ENCODE peak calls at places on chromosomes 11 and 22, in four cellular contexts. G, M, X and A are unnamed samples.

GRCh38 chr11:114084414-114084813 is 24.9 kb downstream of the ZBTB16 start:
- DNase-seq in M (no peak), X (peak), G (no peak), A (no peak)

GRCh38 chr11:28100665-28101064 is 7.3 kb downstream of the KIF18A start:
- DNase-seq in M (no peak), X (no peak), G (no peak), A (no peak)

GRCh38 chr11:94028436-94028835 is 7.3 kb downstream of the HEPHL1 start:
- DNase-seq in X (no peak), M (no peak), G (peak), A (peak)

GRCh38 chr22:17065433-17065832 is 19.4 kb upstream of the IL17RA start:
- DNase-seq in X (no peak), M (no peak), G (no peak), A (no peak)

GRCh38 chr11:36186340-36186739 is 102.9 kb downstream of the COMMD9 start:
- DNase-seq in G (peak), M (no peak), X (no peak), A (no peak)

GRCh38 chr11:36292311-36292722 is 3.1 kb upstream of the COMMD9 start:
- DNase-seq in X (no peak), M (no peak), G (no peak), A (peak)

GRCh38 chr11:117188620-117189081 is 10.1 kb downstream of the SIDT2 start:
- DNase-seq in X (no peak), M (no peak), G (no peak), A (no peak)

GRCh38 chr22:45226681-45227186 is 14.0 kb downstream of the KIAA0930 start:
- DNase-seq in X (no peak), M (no peak), G (no peak), A (peak)

GRCh38 chr11:43830928-43831440 is 49.6 kb upstream of the ALKBH3 start:
- DNase-seq in M (peak), X (peak), G (peak), A (peak)

GRCh38 chr11:9719949-9720646 is 56.2 kb downstream of the SWAP70 start:
- DNase-seq in M (no peak), X (no peak), G (no peak), A (no peak)

GRCh38 chr22:21919526-21920307 is 32.9 kb downstream of the PPM1F start:
- DNase-seq in M (no peak), X (no peak), G (no peak), A (no peak)

GRCh38 chr11:76605338-76606074 is 65.0 kb downstream of the LRRC32 start:
- DNase-seq in G (no peak), X (no peak), M (no peak), A (no peak)

GRCh38 chr11:88886796-88887195 is 179.0 kb downstream of the GRM5 start:
- DNase-seq in M (peak), X (no peak), G (no peak), A (peak)

GRCh38 chr11:133753150-133753549 is 92.2 kb downstream of the SPATA19 start:
- DNase-seq in X (no peak), G (no peak), M (no peak), A (no peak)

GRCh38 chr22:45335021-45335818 is 25.5 kb downstream of the FAM118A start:
- DNase-seq in X (no peak), G (no peak), M (no peak), A (no peak)

GRCh38 chr11:5620606-5621521 is 3.9 kb upstream of the TRIM34 start:
- DNase-seq in M (no peak), X (peak), G (peak), A (peak)

GRCh38 chr11:11472096-11472495 is 119.0 kb upstream of the CSNK2A3 start:
- DNase-seq in X (no peak), M (no peak), G (no peak), A (no peak)

GRCh38 chr22:35648066-35649025 is at the start of gene APOL6:
- DNase-seq in M (peak), G (no peak), X (no peak), A (peak)

GRCh38 chr11:133930767-133931448 is 25.9 kb downstream of the IGSF9B start:
- DNase-seq in G (no peak), X (no peak), M (no peak), A (no peak)

GRCh38 chr22:44291265-44292006 is 21.3 kb downstream of the SHISAL1 start:
- DNase-seq in M (no peak), G (no peak), X (no peak), A (no peak)

GRCh38 chr11:47177229-47177845 is 658 bp upstream of the ARFGAP2 start:
- DNase-seq in X (peak), G (peak), M (peak), A (peak)

GRCh38 chr11:77473001-77473800 is 693 bp downstream of the PAK1 start:
- DNase-seq in X (peak), M (peak), G (no peak), A (peak)

DNA sequence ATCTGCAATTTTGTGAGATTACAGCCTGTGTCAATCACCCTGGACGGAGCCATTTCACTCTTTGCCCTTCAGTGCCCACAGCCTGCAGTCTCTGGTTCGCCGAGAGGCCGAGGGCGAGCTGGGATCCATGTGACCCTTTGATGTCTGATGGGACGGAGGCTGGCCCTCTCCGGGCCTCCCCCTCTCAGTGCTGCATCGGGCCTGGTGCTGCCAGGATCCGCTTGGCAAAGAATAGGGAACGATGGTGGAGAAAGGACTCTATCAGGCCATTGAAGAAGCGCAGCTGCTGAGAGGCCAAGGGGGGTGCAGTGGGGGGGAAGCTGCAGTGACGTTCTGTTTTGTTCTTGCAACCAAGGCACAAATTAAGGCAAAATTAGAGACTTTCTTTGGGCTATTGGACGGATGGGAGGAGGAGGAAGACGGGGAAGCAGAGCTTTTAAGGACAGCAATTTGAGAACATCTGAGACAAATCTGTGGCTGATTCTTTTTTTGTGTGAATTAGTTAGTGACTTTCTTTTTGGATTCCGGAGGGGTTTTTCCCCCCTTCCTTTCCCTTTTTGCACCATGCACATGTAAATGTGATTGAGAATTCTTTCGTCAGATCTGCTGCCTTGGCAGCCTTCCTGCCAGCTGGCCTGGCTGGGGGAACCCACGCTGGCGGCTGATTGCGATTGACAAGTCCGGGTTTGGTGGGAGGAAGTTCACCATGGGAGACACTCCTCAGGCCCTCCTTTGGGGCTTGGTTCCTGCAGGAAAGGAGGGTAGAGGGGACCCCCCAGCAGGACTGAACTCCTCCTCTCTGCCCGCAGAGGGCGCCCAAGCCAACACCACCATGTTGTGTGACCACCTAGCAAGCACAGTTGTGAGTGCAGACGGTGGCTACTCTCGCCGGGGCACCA is 214.5 kb downstream of the NTM start:
- DNase-seq in X (no peak), G (no peak), M (no peak), A (no peak)
- TF ChIP-seq CTCF in X (no peak), G (peak), M (no peak), A (no peak)

DNA sequence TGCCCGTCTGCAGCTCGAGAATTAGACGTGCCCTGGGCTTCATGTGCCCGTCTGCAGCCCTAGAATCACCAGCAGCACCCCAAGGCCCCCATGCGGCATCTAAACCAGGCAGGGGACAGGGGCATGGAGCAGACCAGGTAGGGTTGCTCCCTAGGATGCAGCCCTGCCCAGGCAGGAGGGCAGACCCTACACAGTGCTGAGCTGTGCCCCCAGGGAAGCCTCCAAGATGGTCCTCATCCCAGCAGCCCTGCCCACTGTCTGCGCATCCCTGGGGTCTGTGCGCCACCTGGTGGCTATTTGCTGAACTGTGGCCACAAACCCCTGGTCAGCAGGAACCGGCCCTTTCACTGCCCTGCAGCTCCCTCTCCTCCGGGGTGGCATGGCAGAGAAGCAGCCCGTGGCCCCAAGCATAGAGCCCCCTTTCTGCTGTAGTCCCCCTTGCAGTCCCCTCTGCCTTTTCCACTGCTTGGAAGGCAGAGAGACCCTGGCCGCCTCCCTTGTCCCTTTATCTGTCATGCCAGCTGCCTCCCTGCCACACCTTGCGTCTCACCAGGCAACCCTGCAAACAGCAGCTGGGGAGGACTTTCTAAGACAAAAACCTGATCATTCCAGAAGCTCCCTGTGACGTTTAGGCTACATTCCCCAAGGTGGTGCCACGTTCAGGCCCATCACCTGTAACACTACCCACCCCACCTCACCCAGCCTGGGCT is 86.6 kb downstream of the KCNQ1 start:
- DNase-seq in X (peak), G (no peak), M (peak), A (peak)
- TF ChIP-seq CTCF in X (peak), G (peak), M (peak), A (peak)

DNA sequence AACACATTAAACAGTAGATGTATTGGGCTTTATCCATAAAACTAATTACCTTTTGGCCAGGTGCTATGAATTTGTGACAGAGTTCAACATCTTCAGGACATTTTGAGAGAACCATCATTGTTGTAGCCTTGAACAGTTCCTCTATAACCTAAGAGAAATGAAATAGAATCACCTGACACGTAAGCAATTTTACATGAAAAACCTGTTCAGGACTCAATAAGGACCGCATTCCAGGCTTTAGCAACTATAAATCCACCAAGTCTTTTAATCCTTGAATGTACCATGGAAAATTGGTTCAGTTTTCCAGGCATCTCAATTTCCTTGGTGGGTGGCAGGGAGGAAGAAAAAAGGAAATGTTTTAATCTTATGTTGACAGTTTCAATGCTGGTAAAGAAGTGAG is 60.9 kb upstream of the GAB2 start:
- DNase-seq in X (no peak), G (no peak), M (no peak), A (no peak)
- TF ChIP-seq CTCF in X (no peak), G (no peak), M (no peak), A (no peak)

GRCh38 chr11:69599502-69599901 is 41.5 kb upstream of the CCND1 start:
- DNase-seq in M (no peak), G (no peak), X (no peak), A (no peak)

GRCh38 chr11:69605737-69606526 is 35.0 kb upstream of the CCND1 start:
- DNase-seq in X (no peak), G (no peak), M (no peak), A (no peak)

GRCh38 chr11:69603163-69603836 is 37.7 kb upstream of the CCND1 start:
- DNase-seq in M (no peak), X (no peak), G (no peak), A (no peak)

GRCh38 chr11:69601346-69601975 is 39.5 kb upstream of the CCND1 start:
- DNase-seq in X (no peak), G (no peak), M (no peak), A (no peak)

GRCh38 chr11:69603978-69604524 is 36.9 kb upstream of the CCND1 start:
- DNase-seq in G (peak), M (no peak), X (no peak), A (no peak)
- TF ChIP-seq CTCF in G (no peak), M (no peak), X (no peak), A (no peak)

GRCh38 chr11:67644042-67644441 is 4.5 kb upstream of the TBX10 start:
- DNase-seq in G (no peak), M (no peak), X (no peak), A (no peak)
- TF ChIP-seq CTCF in G (peak), M (no peak), X (no peak), A (peak)

GRCh38 chr11:33704240-33705002 is 3.8 kb upstream of the C11orf91 start:
- DNase-seq in M (no peak), X (no peak), G (no peak), A (no peak)
- TF ChIP-seq CTCF in M (no peak), X (no peak), G (no peak), A (no peak)

DNA sequence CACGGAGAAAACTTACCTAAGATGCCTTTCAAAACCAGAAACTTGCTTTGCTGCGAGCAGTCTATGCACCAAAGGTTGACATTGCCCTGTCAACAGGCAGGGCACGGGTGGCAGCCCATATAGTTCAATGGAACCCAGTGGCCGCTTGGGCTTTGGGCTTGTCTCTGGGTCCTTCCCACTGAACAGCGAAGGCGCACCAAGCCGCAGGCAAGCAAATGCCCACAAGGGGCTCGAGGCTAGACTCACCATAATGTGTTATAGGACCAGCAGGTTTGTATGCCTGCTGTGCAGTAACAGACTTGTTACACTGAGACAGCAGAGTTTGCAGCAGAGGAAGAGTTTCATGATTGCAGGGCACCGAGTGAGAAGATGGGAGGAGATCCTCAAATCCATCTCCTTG is 20.3 kb downstream of the CLDN5 start:
- DNase-seq in G (no peak), M (no peak), X (no peak), A (no peak)
- TF ChIP-seq CTCF in G (peak), M (no peak), X (no peak), A (no peak)

GRCh38 chr11:126900349-126900748 is 100.2 kb downstream of the KIRREL3 start:
- DNase-seq in G (no peak), M (no peak), X (no peak), A (no peak)
- TF ChIP-seq CTCF in G (no peak), M (no peak), X (no peak), A (no peak)